ENCODE peak calls at places on chromosomes 3 and 15, in seven cellular contexts. J is bronchial epithelial cell; U is HFF-Myc; G is AG04450; X is GM06990; Z is CD8-positive, alpha-beta T cell; Y is sigmoid colon. S is an unnamed sample.

GRCh38 chr15:68407886-68408500 is 24.0 kb downstream of the ITGA11 start:
- DNase-seq in G (no peak), Y (peak; percentile 22), J (no peak), X (no peak), Z (peak; percentile 15), U (no peak), S (no peak)

GRCh38 chr15:49242820-49243219 is 72.8 kb downstream of the GALK2 start:
- DNase-seq in G (peak; percentile 71), Z (no peak), U (peak; percentile 82), Y (no peak), J (no peak), X (no peak), S (no peak)

GRCh38 chr3:169052465-169053302 is 610.8 kb downstream of the MECOM start:
- DNase-seq in Y (no peak), U (no peak), Z (no peak), J (peak; percentile 99), X (no peak), G (no peak), S (no peak)

GRCh38 chr3:177193706-177194268 is 3.5 kb downstream of the TBL1XR1 start:
- DNase-seq in U (no peak), X (no peak), Z (no peak), J (no peak), Y (no peak), G (no peak), S (no peak)

GRCh38 chr15:90079619-90080559 is 22.4 kb downstream of the IDH2 start:
- DNase-seq in U (no peak), X (no peak), J (no peak), Z (no peak), Y (no peak), G (no peak), S (no peak)

GRCh38 chr3:19792388-19792787 is 141.6 kb downstream of the EFHB start:
- DNase-seq in Z (no peak), J (no peak), G (no peak), X (no peak), Y (no peak), U (no peak), S (no peak)

GRCh38 chr15:100114526-100114925 is 227.2 kb downstream of the ADAMTS17 start:
- DNase-seq in Z (no peak), U (no peak), X (no peak), Y (no peak), J (no peak), G (no peak), S (peak; percentile 74)

GRCh38 chr15:70933411-70933810 is 40.8 kb downstream of the LRRC49 start:
- DNase-seq in J (no peak), G (no peak), Z (no peak), Y (no peak), X (no peak), U (no peak), S (no peak)

GRCh38 chr3:64717872-64718613 is 30.2 kb upstream of the ADAMTS9 start:
- DNase-seq in Z (no peak), J (peak; percentile 6), G (no peak), Y (no peak), X (no peak), U (no peak), S (no peak)

GRCh38 chr3:100072328-100073048 is 41.8 kb downstream of the FILIP1L start:
- DNase-seq in Y (no peak), J (no peak), Z (no peak), X (no peak), U (no peak), G (no peak), S (no peak)

GRCh38 chr3:113258311-113258710 is 47.0 kb downstream of the BOC start:
- DNase-seq in G (no peak), Z (no peak), J (no peak), X (no peak), Y (no peak), U (no peak), S (no peak)

GRCh38 chr15:75928680-75929608 is 25.3 kb downstream of the FBXO22 start:
- DNase-seq in U (no peak), J (peak; percentile 34), Z (no peak), X (no peak), G (no peak), Y (no peak), S (no peak)

GRCh38 chr3:157807286-157807685 is 298.9 kb downstream of the SHOX2 start:
- DNase-seq in J (peak; percentile 20), X (no peak), U (no peak), Z (no peak), G (no peak), Y (no peak), S (no peak)

GRCh38 chr3:105429034-105429762 is 62.5 kb downstream of the ALCAM start:
- DNase-seq in G (no peak), J (no peak), Z (no peak), U (no peak), X (no peak), Y (no peak), S (no peak)

GRCh38 chr3:191499307-191500125 is 38.6 kb downstream of the PYDC2 start:
- DNase-seq in J (peak; percentile 52), G (peak; percentile 0), Y (peak; percentile 59), Z (no peak), U (no peak), X (peak; percentile 3), S (peak; percentile 49)

GRCh38 chr3:8421267-8421666 is 80.4 kb upstream of the LMCD1 start:
- DNase-seq in J (no peak), U (no peak), X (no peak), Y (no peak), G (no peak), Z (no peak), S (no peak)

GRCh38 chr3:194109192-194109863 is 26.6 kb upstream of the HES1 start:
- DNase-seq in U (no peak), J (no peak), G (no peak), Y (no peak), X (no peak), Z (no peak), S (no peak)

GRCh38 chr15:27238209-27238608 is 267.2 kb downstream of the GABRG3 start:
- DNase-seq in X (no peak), J (no peak), Y (no peak), U (no peak), Z (no peak), G (no peak), S (no peak)

GRCh38 chr15:69729167-69729748 is 276.6 kb downstream of the RPLP1 start:
- DNase-seq in U (no peak), X (no peak), J (no peak), Z (peak; percentile 85), G (no peak), Y (no peak), S (peak; percentile 17)

GRCh38 chr3:127718916-127719290 is 46.2 kb downstream of the ABTB1 start:
- DNase-seq in U (no peak), X (no peak), J (no peak), Z (no peak), Y (no peak), G (no peak), S (no peak)

GRCh38 chr3:10023587-10024310 is 2.5 kb upstream of the FANCD2 start:
- DNase-seq in G (peak; percentile 65), X (no peak), U (no peak), Y (no peak), Z (no peak), J (peak; percentile 85), S (no peak)

GRCh38 chr3:109900774-109901173 is 563.4 kb upstream of the DPPA4 start:
- DNase-seq in Z (no peak), U (no peak), Y (no peak), J (peak; percentile 40), X (no peak), G (no peak), S (no peak)

GRCh38 chr3:115359507-115359906 is 212.4 kb upstream of the ZBTB20 start:
- DNase-seq in G (no peak), Y (no peak), X (peak; percentile 13), U (no peak), J (no peak), Z (no peak), S (no peak)
- H3K4me3 ChIP-seq in G (peak overlapping the region; percentile 5), Y (no peak overlapping the region), X (no peak overlapping the region), U (no peak overlapping the region), J (no peak overlapping the region), Z (no peak overlapping the region), S (no peak overlapping the region)

GRCh38 chr3:121663171-121663847 is 2.6 kb upstream of the HCLS1 start:
- DNase-seq in X (no peak), Y (no peak), G (no peak), U (no peak), Z (no peak), J (no peak), S (no peak)

GRCh38 chr3:121658716-121659435 is 1.8 kb downstream of the HCLS1 start:
- DNase-seq in U (no peak), G (no peak), Y (no peak), Z (no peak), X (no peak), J (no peak), S (no peak)

GRCh38 chr3:121662742-121663141 is 2.0 kb upstream of the HCLS1 start:
- DNase-seq in Y (no peak), U (no peak), X (no peak), Z (no peak), G (no peak), J (no peak), S (no peak)

GRCh38 chr3:121661376-121661775 is 673 bp upstream of the HCLS1 start:
- DNase-seq in X (peak; percentile 9), Z (no peak), Y (no peak), U (no peak), J (peak; percentile 85), G (no peak), S (no peak)

GRCh38 chr3:121660356-121661171 is at the start of gene HCLS1:
- DNase-seq in G (no peak), U (no peak), X (peak; percentile 85), Z (peak; percentile 83), J (peak; percentile 33), Y (peak; percentile 76), S (peak; percentile 50)
- H3K4me3 ChIP-seq in G (no peak within 1 kb of the TSS), U (peak within 1 kb of the TSS; percentile 5), X (peak within 1 kb of the TSS; percentile 71), Z (peak within 1 kb of the TSS; percentile 58), J (no peak within 1 kb of the TSS), Y (no peak within 1 kb of the TSS), S (peak within 1 kb of the TSS; percentile 41)

DNA sequence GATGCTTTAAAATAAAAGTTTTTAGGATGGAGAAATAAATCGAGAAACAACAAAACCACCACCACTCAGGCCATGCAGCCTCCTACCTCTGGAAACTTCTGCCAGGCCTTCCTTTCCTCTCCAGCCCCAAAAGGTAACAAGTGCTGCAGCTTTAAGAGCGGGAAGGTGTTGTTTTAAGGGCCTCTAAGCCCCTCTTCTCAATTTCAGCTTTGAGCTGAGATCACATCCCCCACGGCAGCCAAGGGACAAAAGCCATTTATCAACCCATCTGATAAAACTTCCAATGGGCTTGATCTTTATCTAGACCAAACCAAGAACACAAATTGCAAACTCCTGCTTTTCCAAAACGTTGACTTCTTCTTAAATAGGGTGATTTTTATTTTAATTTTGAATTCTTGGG is 18.1 kb downstream of the RGMA start:
- DNase-seq in Y (no peak), Z (no peak), J (no peak), X (no peak), U (no peak), G (no peak), S (no peak)
- H3K4me3 ChIP-seq in Y (peak overlapping the region; percentile 99), Z (no peak overlapping the region), J (no peak overlapping the region), X (no peak overlapping the region), U (no peak overlapping the region), G (no peak overlapping the region), S (peak overlapping the region; percentile 72)

DNA sequence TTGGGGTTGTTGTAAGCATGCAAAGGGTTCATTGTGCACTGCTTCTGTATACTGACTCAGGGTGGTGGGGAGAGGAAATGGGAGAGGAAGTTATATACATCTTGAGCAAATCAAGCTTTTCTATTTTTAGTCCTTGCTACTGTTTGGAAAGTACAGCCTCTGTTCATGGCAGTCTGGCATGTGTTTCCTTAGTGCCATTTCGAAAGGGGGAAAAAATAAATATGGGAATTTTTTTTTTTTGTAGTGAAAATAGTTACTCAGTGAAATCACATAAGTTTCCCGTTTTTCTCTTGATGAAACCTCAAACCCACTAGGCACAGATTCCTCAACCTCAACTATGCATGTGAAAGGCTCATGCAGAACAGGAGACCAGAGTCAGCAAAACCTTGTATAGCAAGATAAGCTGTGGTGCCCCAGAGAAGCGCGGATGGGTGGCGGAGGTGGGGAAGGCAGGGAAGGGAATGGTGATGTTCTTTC is 353.3 kb downstream of the LPP start:
- DNase-seq in G (peak; percentile 87), Y (no peak), U (peak; percentile 53), Z (no peak), X (no peak), J (peak; percentile 31), S (no peak)
- H3K4me3 ChIP-seq in G (no peak overlapping the region), Y (no peak overlapping the region), U (no peak overlapping the region), Z (no peak overlapping the region), X (no peak overlapping the region), J (no peak overlapping the region), S (no peak overlapping the region)

S was measured in heart right ventricle.